ENCODE peak calls at places on chromosomes 1 and 21, in eight cellular contexts. B is dorsolateral prefrontal cortex, P is iPS-NIHi11, I is hypothalamus, J is AG09309, D is Right ventricle myocardium superior, Q is Calu3, N is iPS DF 6.9. M is an unnamed sample.

GRCh38 chr21:37939251-37939650 is 23.0 kb upstream of the KCNJ6 start:
- DNase-seq in Q (no peak), P (no peak), I (no peak), D (no peak), N (no peak), B (no peak), J (no peak), M (no peak)

GRCh38 chr1:178004926-178005391 is 35.1 kb upstream of the SEC16B start:
- DNase-seq in B (no peak), P (no peak), I (no peak), Q (no peak), D (no peak), J (peak; percentile 11), N (no peak), M (no peak)

GRCh38 chr1:1988061-1988945 is 15.3 kb downstream of the CFAP74 start:
- DNase-seq in P (peak; percentile 36), N (no peak), I (no peak), B (no peak), Q (no peak), D (no peak), J (no peak), M (no peak)

GRCh38 chr1:243495442-243496172 is 239.8 kb downstream of the SDCCAG8 start:
- DNase-seq in I (no peak), N (no peak), J (no peak), B (no peak), Q (no peak), P (no peak), D (no peak), M (no peak)

GRCh38 chr1:19341201-19342076 is 29.3 kb downstream of the SLC66A1 start:
- DNase-seq in B (peak; percentile 72), I (no peak), P (peak; percentile 92), J (peak; percentile 11), Q (peak; percentile 69), N (peak; percentile 81), D (peak; percentile 80), M (peak; percentile 75)

GRCh38 chr1:147504801-147505303 is 36.4 kb upstream of the BCL9 start:
- DNase-seq in Q (peak; percentile 32), B (peak; percentile 17), I (no peak), D (no peak), P (peak; percentile 89), J (no peak), N (peak; percentile 74), M (no peak)

GRCh38 chr1:193111641-193112090 is 6.5 kb upstream of the GLRX2 start:
- DNase-seq in Q (peak; percentile 76), D (peak; percentile 74), J (peak; percentile 56), P (no peak), N (no peak), I (no peak), B (no peak), M (no peak)

GRCh38 chr1:61183471-61184034 is 101.2 kb downstream of the NFIA start:
- DNase-seq in N (no peak), I (peak; percentile 16), Q (no peak), D (peak; percentile 53), B (peak; percentile 19), J (no peak), P (no peak), M (peak; percentile 73)

GRCh38 chr1:116433283-116434257 is 60.5 kb downstream of the ATP1A1 start:
- DNase-seq in Q (peak; percentile 86), I (peak; percentile 25), J (no peak), N (no peak), B (peak; percentile 94), P (peak; percentile 23), D (peak; percentile 79), M (peak; percentile 87)

GRCh38 chr1:78032964-78033796 is 12.6 kb upstream of the GIPC2 start:
- DNase-seq in N (no peak), B (no peak), I (no peak), D (no peak), Q (no peak), J (no peak), P (no peak), M (no peak)

GRCh38 chr1:98053471-98054366 is 132.9 kb upstream of the DPYD start:
- DNase-seq in D (peak; percentile 78), P (peak; percentile 79), N (no peak), I (no peak), B (peak; percentile 26), J (no peak), Q (peak; percentile 82), M (no peak)

GRCh38 chr1:181012203-181012520 is 10.5 kb downstream of the STX6 start:
- DNase-seq in J (no peak), N (no peak), P (no peak), B (no peak), I (no peak), Q (no peak), D (no peak), M (no peak)

GRCh38 chr1:58487002-58487401 is 59.5 kb downstream of the OMA1 start:
- DNase-seq in P (no peak), D (no peak), Q (no peak), I (no peak), B (no peak), J (no peak), N (no peak), M (no peak)